ENCODE peak calls at places on chromosomes 2 and 18, in seven cellular contexts. I is HTR-8/SVneo; S is T follicular helper cell; P is cardiac muscle cell; L is activated naive CD4-positive, alpha-beta T cell; X is stimulated activated CD8-positive, alpha-beta memory T cell treated with anti-CD3 and anti-CD28 coated beads, Interleukin-4, amount 100 ng/mL, for 1 hour; N is spleen. C is an unnamed sample.

GRCh38 chr18:71022389-71022788 is 733.5 kb downstream of the SOCS6 start:
- DNase-seq in I (no peak), S (no peak), P (no peak), L (no peak), X (no peak), N (no peak), C (no peak)

GRCh38 chr2:148957023-148957422 is 81.5 kb upstream of the LYPD6B start:
- DNase-seq in I (no peak), S (no peak), P (no peak), L (no peak), X (no peak), N (no peak), C (no peak)

GRCh38 chr2:173053043-173053699 is 22.5 kb upstream of the MAP3K20 start:
- DNase-seq in I (no peak), S (no peak), P (no peak), L (no peak), X (no peak), N (no peak), C (no peak)

GRCh38 chr18:4453712-4454547 is 1.2 kb downstream of the DLGAP1 start:
- DNase-seq in I (no peak), S (no peak), P (peak; percentile 55), L (no peak), X (no peak), N (peak; percentile 69), C (no peak)

GRCh38 chr2:191905336-191905735 is 58.4 kb upstream of the CAVIN2 start:
- DNase-seq in I (no peak), S (no peak), P (no peak), L (no peak), X (no peak), N (no peak), C (no peak)

GRCh38 chr2:120735750-120736170 is at the start of gene GLI2:
- DNase-seq in I (peak; percentile 64), S (no peak), P (peak; percentile 93), L (no peak), X (no peak), N (peak; percentile 81), C (peak; percentile 79)

GRCh38 chr2:234136461-234136860 is 86.0 kb downstream of the SPP2 start:
- DNase-seq in I (no peak), S (no peak), P (no peak), L (no peak), X (no peak), N (no peak), C (no peak)

GRCh38 chr2:53353372-53354111 is 414.1 kb upstream of the CHAC2 start:
- DNase-seq in I (peak; percentile 36), S (no peak), P (no peak), L (no peak), X (no peak), N (no peak), C (no peak)

GRCh38 chr18:13035249-13035914 is 44.2 kb downstream of the CEP192 start:
- DNase-seq in I (no peak), S (no peak), P (no peak), L (no peak), X (no peak), N (no peak), C (peak; percentile 36)

GRCh38 chr2:160279813-160280465 is 79.9 kb upstream of the ITGB6 start:
- DNase-seq in I (no peak), S (no peak), P (no peak), L (no peak), X (no peak), N (no peak), C (no peak)

GRCh38 chr2:203510256-203510940 is 24.7 kb downstream of the RAPH1 start:
- DNase-seq in I (no peak), S (no peak), P (no peak), L (no peak), X (no peak), N (no peak), C (no peak)

GRCh38 chr2:170953976-170954375 is 24.9 kb downstream of the GORASP2 start:
- DNase-seq in I (no peak), S (no peak), P (no peak), L (no peak), X (no peak), N (no peak), C (no peak)

GRCh38 chr18:40293311-40293710 is 1661.7 kb upstream of the PIK3C3 start:
- DNase-seq in I (no peak), S (no peak), P (peak; percentile 12), L (no peak), X (no peak), N (no peak), C (no peak)

GRCh38 chr2:215644233-215644929 is 208.5 kb upstream of the FN1 start:
- DNase-seq in I (no peak), S (no peak), P (no peak), L (no peak), X (no peak), N (no peak), C (no peak)

GRCh38 chr18:76450452-76450851 is 44.6 kb downstream of the ZNF516 start:
- DNase-seq in I (no peak), S (no peak), P (no peak), L (no peak), X (no peak), N (no peak), C (no peak)

GRCh38 chr2:215746507-215747243 is 266.7 kb downstream of the MREG start:
- DNase-seq in I (no peak), S (no peak), P (no peak), L (no peak), X (no peak), N (no peak), C (no peak)

GRCh38 chr2:147789720-147790119 is 55.1 kb upstream of the ACVR2A start:
- DNase-seq in I (no peak), S (no peak), P (no peak), L (no peak), X (no peak), N (no peak), C (no peak)

GRCh38 chr2:95275601-95276243 is 1.5 kb downstream of the PROM2 start:
- DNase-seq in I (no peak), S (no peak), P (no peak), L (no peak), X (no peak), N (peak; percentile 66), C (no peak)

GRCh38 chr18:58549814-58550339 is 79.0 kb downstream of the ALPK2 start:
- DNase-seq in I (no peak), S (no peak), P (no peak), L (no peak), X (no peak), N (no peak), C (no peak)

GRCh38 chr18:23824704-23825103 is 135.5 kb downstream of the LAMA3 start:
- DNase-seq in I (no peak), S (no peak), P (no peak), L (no peak), X (no peak), N (no peak), C (no peak)

GRCh38 chr2:231531408-231532188 is 1.4 kb upstream of the NMUR1 start:
- DNase-seq in I (no peak), S (no peak), P (no peak), L (no peak), X (no peak), N (no peak), C (no peak)

GRCh38 chr2:105497094-105497493 is 98.2 kb upstream of the FHL2 start:
- DNase-seq in I (no peak), S (no peak), P (no peak), L (no peak), X (no peak), N (no peak), C (no peak)

GRCh38 chr2:174510583-174511189 is 23.9 kb upstream of the GPR155 start:
- DNase-seq in I (no peak), S (no peak), P (peak; percentile 5), L (no peak), X (no peak), N (no peak), C (no peak)

GRCh38 chr2:35783723-35784122 is 571.9 kb upstream of the CRIM1 start:
- DNase-seq in I (peak; percentile 57), S (no peak), P (no peak), L (no peak), X (no peak), N (no peak), C (no peak)

GRCh38 chr2:88234760-88235159 is 64.6 kb downstream of the THNSL2 start:
- DNase-seq in I (no peak), S (no peak), P (no peak), L (no peak), X (no peak), N (no peak), C (no peak)

GRCh38 chr2:144515694-144516416 is 4.1 kb downstream of the ZEB2 start:
- DNase-seq in I (no peak), S (no peak), P (peak; percentile 61), L (no peak), X (no peak), N (peak; percentile 90), C (no peak)

GRCh38 chr18:7608798-7609197 is 41.7 kb downstream of the PTPRM start:
- DNase-seq in I (no peak), S (no peak), P (no peak), L (no peak), X (no peak), N (no peak), C (no peak)

GRCh38 chr2:232649033-232649432 is 15.6 kb downstream of the EFHD1 start:
- DNase-seq in I (no peak), S (no peak), P (no peak), L (no peak), X (no peak), N (no peak), C (no peak)

GRCh38 chr2:33011941-33012340 is 65.2 kb downstream of the LTBP1 start:
- DNase-seq in I (no peak), S (no peak), P (no peak), L (no peak), X (no peak), N (no peak), C (no peak)

GRCh38 chr2:12083713-12084420 is 337.4 kb downstream of the LPIN1 start:
- DNase-seq in I (no peak), S (no peak), P (no peak), L (no peak), X (no peak), N (no peak), C (no peak)

GRCh38 chr2:8600456-8600855 is 81.4 kb upstream of the ID2 start:
- DNase-seq in I (no peak), S (no peak), P (no peak), L (no peak), X (no peak), N (no peak), C (no peak)

GRCh38 chr2:47249427-47249826 is 94.3 kb upstream of the STPG4 start:
- DNase-seq in I (no peak), S (no peak), P (no peak), L (no peak), X (no peak), N (no peak), C (no peak)

GRCh38 chr2:29528891-29529520 is 392.4 kb downstream of the ALK start:
- DNase-seq in I (peak; percentile 47), S (no peak), P (peak; percentile 46), L (no peak), X (no peak), N (no peak), C (peak; percentile 19)

GRCh38 chr18:59846814-59847490 is 52.8 kb upstream of the PMAIP1 start:
- DNase-seq in I (no peak), S (no peak), P (no peak), L (no peak), X (no peak), N (no peak), C (no peak)

GRCh38 chr2:149313512-149313972 is 16.8 kb upstream of the LYPD6 start:
- DNase-seq in I (peak; percentile 62), S (no peak), P (peak; percentile 54), L (no peak), X (no peak), N (no peak), C (no peak)

GRCh38 chr18:42069036-42069435 is 114.0 kb downstream of the PIK3C3 start:
- DNase-seq in I (no peak), S (no peak), P (no peak), L (no peak), X (no peak), N (no peak), C (no peak)

GRCh38 chr18:48264508-48264907 is 144.7 kb downstream of the ZBTB7C start:
- DNase-seq in I (no peak), S (no peak), P (no peak), L (no peak), X (no peak), N (no peak), C (no peak)

GRCh38 chr2:31973665-31974064 is 37.1 kb downstream of the MEMO1 start:
- DNase-seq in I (no peak), S (no peak), P (no peak), L (no peak), X (no peak), N (no peak), C (no peak)

C was measured in amniotic stem cell.